ENCODE peak calls at places on chromosomes 3 and 15, in six cellular contexts. One of them, this sample, is unnamed.

GRCh38 chr15:58276924-58277323 is 138.7 kb downstream of the AQP9 start:
- DNase-seq in HTR-8/SVneo: no peak
- DNase-seq in right lobe of liver: no peak
- DNase-seq in LHCN-M2: no peak
- DNase-seq in cardiac muscle cell: no peak
- DNase-seq in H7: no peak
- DNase-seq in this sample: no peak

GRCh38 chr3:141366285-141367037 is 1.8 kb upstream of the ZBTB38 start:
- DNase-seq in H7: no peak
- DNase-seq in right lobe of liver: no peak
- DNase-seq in HTR-8/SVneo: peak
- DNase-seq in LHCN-M2: peak
- DNase-seq in cardiac muscle cell: peak
- DNase-seq in this sample: no peak

GRCh38 chr3:66527253-66527652 is 26.4 kb upstream of the LRIG1 start:
- DNase-seq in cardiac muscle cell: peak
- DNase-seq in HTR-8/SVneo: no peak
- DNase-seq in LHCN-M2: no peak
- DNase-seq in H7: no peak
- DNase-seq in right lobe of liver: no peak
- DNase-seq in this sample: no peak

GRCh38 chr3:178393833-178394232 is 142.4 kb upstream of the KCNMB2 start:
- DNase-seq in H7: no peak
- DNase-seq in right lobe of liver: no peak
- DNase-seq in cardiac muscle cell: peak
- DNase-seq in HTR-8/SVneo: peak
- DNase-seq in LHCN-M2: peak
- DNase-seq in this sample: no peak

GRCh38 chr3:196650740-196651311 is 11.3 kb downstream of the NRROS start:
- DNase-seq in LHCN-M2: peak
- DNase-seq in H7: peak
- DNase-seq in HTR-8/SVneo: peak
- DNase-seq in cardiac muscle cell: peak
- DNase-seq in right lobe of liver: peak
- DNase-seq in this sample: no peak

GRCh38 chr3:126781889-126782491 is 78.0 kb downstream of the CHCHD6 start:
- DNase-seq in LHCN-M2: peak
- DNase-seq in cardiac muscle cell: peak
- DNase-seq in H7: no peak
- DNase-seq in HTR-8/SVneo: no peak
- DNase-seq in right lobe of liver: no peak
- DNase-seq in this sample: no peak

GRCh38 chr3:61956236-61956635 is 394.9 kb downstream of the PTPRG start:
- DNase-seq in LHCN-M2: peak
- DNase-seq in HTR-8/SVneo: no peak
- DNase-seq in right lobe of liver: no peak
- DNase-seq in cardiac muscle cell: peak
- DNase-seq in H7: no peak
- DNase-seq in this sample: no peak

GRCh38 chr3:152211655-152212054 is 57.1 kb upstream of the MBNL1 start:
- DNase-seq in HTR-8/SVneo: no peak
- DNase-seq in LHCN-M2: no peak
- DNase-seq in cardiac muscle cell: no peak
- DNase-seq in H7: no peak
- DNase-seq in right lobe of liver: no peak
- DNase-seq in this sample: no peak

GRCh38 chr15:83323296-83323711 is 38.8 kb upstream of the BNC1 start:
- DNase-seq in H7: no peak
- DNase-seq in LHCN-M2: peak
- DNase-seq in right lobe of liver: no peak
- DNase-seq in cardiac muscle cell: peak
- DNase-seq in HTR-8/SVneo: no peak
- DNase-seq in this sample: peak

GRCh38 chr15:77312523-77312922 is 107.4 kb downstream of the PEAK1 start:
- DNase-seq in H7: no peak
- DNase-seq in LHCN-M2: no peak
- DNase-seq in HTR-8/SVneo: no peak
- DNase-seq in right lobe of liver: no peak
- DNase-seq in cardiac muscle cell: no peak
- DNase-seq in this sample: no peak

GRCh38 chr3:124926426-124927116 is 8.0 kb downstream of the MUC13 start:
- DNase-seq in right lobe of liver: no peak
- DNase-seq in cardiac muscle cell: no peak
- DNase-seq in H7: no peak
- DNase-seq in HTR-8/SVneo: no peak
- DNase-seq in LHCN-M2: no peak
- DNase-seq in this sample: no peak

GRCh38 chr15:85582076-85582718 is 201.8 kb downstream of the AKAP13 start:
- DNase-seq in right lobe of liver: no peak
- DNase-seq in cardiac muscle cell: peak
- DNase-seq in H7: no peak
- DNase-seq in HTR-8/SVneo: no peak
- DNase-seq in LHCN-M2: peak
- DNase-seq in this sample: no peak

GRCh38 chr15:65209701-65210643 is 1.3 kb downstream of the CILP start:
- DNase-seq in right lobe of liver: no peak
- DNase-seq in H7: no peak
- DNase-seq in HTR-8/SVneo: no peak
- DNase-seq in LHCN-M2: no peak
- DNase-seq in cardiac muscle cell: no peak
- DNase-seq in this sample: no peak

GRCh38 chr3:65988440-65988839 is 50.3 kb downstream of the MAGI1 start:
- DNase-seq in H7: no peak
- DNase-seq in LHCN-M2: no peak
- DNase-seq in right lobe of liver: no peak
- DNase-seq in cardiac muscle cell: no peak
- DNase-seq in HTR-8/SVneo: no peak
- DNase-seq in this sample: peak

GRCh38 chr3:65847947-65848346 is 190.8 kb downstream of the MAGI1 start:
- DNase-seq in LHCN-M2: no peak
- DNase-seq in HTR-8/SVneo: no peak
- DNase-seq in right lobe of liver: no peak
- DNase-seq in cardiac muscle cell: no peak
- DNase-seq in H7: no peak
- DNase-seq in this sample: no peak

GRCh38 chr15:45377630-45378148 is 655 bp downstream of the GATM start:
- DNase-seq in HTR-8/SVneo: peak
- DNase-seq in LHCN-M2: peak
- DNase-seq in right lobe of liver: peak
- DNase-seq in H7: peak
- DNase-seq in cardiac muscle cell: no peak
- DNase-seq in this sample: no peak

GRCh38 chr3:13884851-13885703 is 5.2 kb upstream of the WNT7A start:
- DNase-seq in HTR-8/SVneo: peak
- DNase-seq in LHCN-M2: no peak
- DNase-seq in cardiac muscle cell: peak
- DNase-seq in right lobe of liver: no peak
- DNase-seq in H7: peak
- DNase-seq in this sample: peak

GRCh38 chr3:24830230-24831152 is 335.8 kb upstream of the THRB start:
- DNase-seq in LHCN-M2: no peak
- DNase-seq in cardiac muscle cell: no peak
- DNase-seq in H7: peak
- DNase-seq in HTR-8/SVneo: no peak
- DNase-seq in right lobe of liver: peak
- DNase-seq in this sample: peak

GRCh38 chr3:86921981-86922680 is 68.8 kb downstream of the VGLL3 start:
- DNase-seq in cardiac muscle cell: peak
- DNase-seq in HTR-8/SVneo: no peak
- DNase-seq in H7: no peak
- DNase-seq in LHCN-M2: peak
- DNase-seq in right lobe of liver: no peak
- DNase-seq in this sample: no peak

GRCh38 chr15:59751552-59752413 is 62.7 kb upstream of the BNIP2 start:
- DNase-seq in LHCN-M2: peak
- DNase-seq in cardiac muscle cell: peak
- DNase-seq in right lobe of liver: no peak
- DNase-seq in HTR-8/SVneo: peak
- DNase-seq in H7: peak
- DNase-seq in this sample: no peak

GRCh38 chr3:124788254-124788745 is 58.0 kb downstream of the UMPS start:
- DNase-seq in LHCN-M2: no peak
- DNase-seq in cardiac muscle cell: no peak
- DNase-seq in right lobe of liver: no peak
- DNase-seq in HTR-8/SVneo: no peak
- DNase-seq in H7: no peak
- DNase-seq in this sample: no peak

GRCh38 chr15:77224352-77224751 is 153.4 kb upstream of the TSPAN3 start:
- DNase-seq in HTR-8/SVneo: no peak
- DNase-seq in cardiac muscle cell: peak
- DNase-seq in H7: no peak
- DNase-seq in LHCN-M2: no peak
- DNase-seq in right lobe of liver: no peak
- DNase-seq in this sample: peak

GRCh38 chr3:20930034-20930433 is 744.0 kb upstream of the SGO1 start:
- DNase-seq in right lobe of liver: no peak
- DNase-seq in HTR-8/SVneo: no peak
- DNase-seq in LHCN-M2: no peak
- DNase-seq in H7: peak
- DNase-seq in cardiac muscle cell: peak
- DNase-seq in this sample: no peak

GRCh38 chr3:114551770-114552526 is 258.1 kb downstream of the TIGIT start:
- DNase-seq in H7: no peak
- DNase-seq in cardiac muscle cell: peak
- DNase-seq in right lobe of liver: no peak
- DNase-seq in LHCN-M2: peak
- DNase-seq in HTR-8/SVneo: no peak
- DNase-seq in this sample: no peak

GRCh38 chr3:140186421-140186920 is 251.5 kb downstream of the CLSTN2 start:
- DNase-seq in H7: no peak
- DNase-seq in HTR-8/SVneo: no peak
- DNase-seq in cardiac muscle cell: peak
- DNase-seq in LHCN-M2: peak
- DNase-seq in right lobe of liver: no peak
- DNase-seq in this sample: no peak

GRCh38 chr3:196835081-196835480 is 32.6 kb upstream of the SENP5 start:
- DNase-seq in right lobe of liver: no peak
- DNase-seq in cardiac muscle cell: peak
- DNase-seq in LHCN-M2: no peak
- DNase-seq in HTR-8/SVneo: no peak
- DNase-seq in H7: no peak
- DNase-seq in this sample: no peak

GRCh38 chr3:189954733-189955665 is 165.7 kb downstream of the P3H2 start:
- DNase-seq in right lobe of liver: no peak
- DNase-seq in H7: no peak
- DNase-seq in LHCN-M2: no peak
- DNase-seq in cardiac muscle cell: peak
- DNase-seq in HTR-8/SVneo: no peak
- DNase-seq in this sample: no peak

GRCh38 chr3:16102905-16103364 is 71.5 kb upstream of the GALNT15 start:
- DNase-seq in HTR-8/SVneo: no peak
- DNase-seq in cardiac muscle cell: peak
- DNase-seq in LHCN-M2: peak
- DNase-seq in right lobe of liver: no peak
- DNase-seq in H7: no peak
- DNase-seq in this sample: no peak

GRCh38 chr3:51958603-51959521 is 3.7 kb downstream of the GPR62 start:
- DNase-seq in LHCN-M2: no peak
- DNase-seq in right lobe of liver: no peak
- DNase-seq in HTR-8/SVneo: no peak
- DNase-seq in H7: no peak
- DNase-seq in cardiac muscle cell: no peak
- DNase-seq in this sample: no peak

GRCh38 chr3:125115640-125116039 is 59.8 kb upstream of the HEG1 start:
- DNase-seq in HTR-8/SVneo: no peak
- DNase-seq in LHCN-M2: no peak
- DNase-seq in cardiac muscle cell: peak
- DNase-seq in right lobe of liver: no peak
- DNase-seq in H7: no peak
- DNase-seq in this sample: peak

GRCh38 chr15:63277044-63277892 is at the start of gene APH1B:
- DNase-seq in right lobe of liver: peak
- DNase-seq in H7: peak
- DNase-seq in cardiac muscle cell: peak
- DNase-seq in LHCN-M2: peak
- DNase-seq in HTR-8/SVneo: peak
- DNase-seq in this sample: peak

GRCh38 chr3:124969963-124970722 is 35.6 kb upstream of the MUC13 start:
- DNase-seq in H7: no peak
- DNase-seq in right lobe of liver: no peak
- DNase-seq in cardiac muscle cell: no peak
- DNase-seq in LHCN-M2: no peak
- DNase-seq in HTR-8/SVneo: no peak
- DNase-seq in this sample: no peak

GRCh38 chr15:86892774-86893449 is 813.2 kb downstream of the AGBL1 start:
- DNase-seq in cardiac muscle cell: peak
- DNase-seq in H7: no peak
- DNase-seq in HTR-8/SVneo: no peak
- DNase-seq in LHCN-M2: peak
- DNase-seq in right lobe of liver: no peak
- DNase-seq in this sample: no peak